ENCODE peak calls at places on chromosomes 2 and 18, in eight cellular contexts. P is activated T-cell treated with anti-CD3 and anti-CD28 coated beads, Interleukin-2, amount 50 U/mL, for 72 hours; M is activated CD4-positive, alpha-beta T cell treated with anti-CD3 and anti-CD28 coated beads for 24 hours; F is AG09309; X is cardiac fibroblast; Q is NCI-H187 treated with DMSO at 0.1 percent for 48 hours; W is activated T-helper 1 cell treated with Interleukin-2 at 50 U/mL for 16 hours; V is AG04450. U is an unnamed sample.

GRCh38 chr2:138814123-138814883 is 34.1 kb upstream of the NXPH2 start:
- DNase-seq in W (no peak), F (no peak), X (peak), P (no peak), V (no peak), M (no peak), Q (no peak), U (no peak)

GRCh38 chr2:128347701-128348504 is 29.2 kb upstream of the HS6ST1 start:
- DNase-seq in M (no peak), P (no peak), F (peak), W (no peak), Q (no peak), X (peak), V (no peak), U (peak)

GRCh38 chr2:63378589-63378988 is 209.7 kb downstream of the WDPCP start:
- DNase-seq in W (no peak), X (no peak), F (no peak), P (no peak), M (no peak), V (no peak), Q (no peak), U (no peak)

GRCh38 chr18:616380-616995 is 19.7 kb downstream of the CLUL1 start:
- DNase-seq in F (no peak), W (no peak), M (no peak), X (peak), V (no peak), Q (no peak), P (no peak), U (no peak)

GRCh38 chr2:33791625-33792024 is 192.5 kb upstream of the FAM98A start:
- DNase-seq in X (no peak), F (peak), M (no peak), V (peak), P (no peak), Q (no peak), W (no peak), U (no peak)

GRCh38 chr2:3399829-3400228 is 20.3 kb downstream of the TRAPPC12 start:
- DNase-seq in Q (no peak), V (no peak), P (no peak), M (no peak), W (no peak), F (no peak), X (peak), U (no peak)

GRCh38 chr18:9475643-9476580 is 599 bp downstream of the RALBP1 start:
- DNase-seq in V (no peak), M (peak), Q (no peak), X (peak), F (no peak), W (peak), P (peak), U (no peak)

GRCh38 chr18:39173022-39173421 is 1607.4 kb upstream of the CELF4 start:
- DNase-seq in W (no peak), V (no peak), M (no peak), P (no peak), Q (no peak), F (no peak), X (no peak), U (no peak)

GRCh38 chr2:207514451-207514850 is 15.3 kb upstream of the CREB1 start:
- DNase-seq in F (no peak), V (no peak), M (no peak), W (no peak), P (no peak), Q (no peak), X (no peak), U (no peak)